ENCODE peak calls at places on chromosomes 12 and 14, in eight cellular contexts. J, C, P, T, S, K, U and W are unnamed samples.

GRCh38 chr12:75672212-75672611 is 160.8 kb upstream of the KRR1 start:
- DNase-seq in U (no peak), C (no peak), J (no peak), K (no peak), T (no peak), P (no peak), S (no peak), W (no peak)

GRCh38 chr14:98172243-98172778 is 1099.7 kb downstream of the BCL11B start:
- DNase-seq in K (no peak), J (no peak), S (no peak), P (no peak), U (no peak), T (no peak), C (no peak), W (no peak)

GRCh38 chr12:88361493-88361892 is 218.8 kb downstream of the KITLG start:
- DNase-seq in J (no peak), S (no peak), T (no peak), P (no peak), C (no peak), U (no peak), K (no peak), W (no peak)

GRCh38 chr14:68639518-68640292 is 153.2 kb downstream of the ZFP36L1 start:
- DNase-seq in C (no peak), T (no peak), S (no peak), U (no peak), P (peak; percentile 12), J (no peak), K (no peak), W (no peak)

GRCh38 chr12:81992461-81992860 is 233.3 kb upstream of the PPFIA2 start:
- DNase-seq in S (peak; percentile 21), J (peak; percentile 7), K (no peak), T (peak; percentile 31), C (peak; percentile 41), U (no peak), P (no peak), W (no peak)

GRCh38 chr14:71061458-71061857 is 154.2 kb downstream of the PCNX1 start:
- DNase-seq in C (no peak), P (no peak), S (no peak), K (no peak), J (no peak), T (peak; percentile 17), U (no peak), W (no peak)

GRCh38 chr12:57104292-57104910 is 6.8 kb downstream of the STAT6 start:
- DNase-seq in P (no peak), J (no peak), T (no peak), C (no peak), S (no peak), K (no peak), U (no peak), W (no peak)

GRCh38 chr14:77965919-77966435 is 166.1 kb downstream of the ADCK1 start:
- DNase-seq in S (no peak), T (peak; percentile 57), C (no peak), U (no peak), K (no peak), J (no peak), P (no peak), W (no peak)

GRCh38 chr12:108955225-108955835 is 65.5 kb downstream of the SVOP start:
- DNase-seq in U (peak; percentile 34), S (no peak), J (no peak), C (no peak), P (no peak), T (peak; percentile 43), K (no peak), W (no peak)

GRCh38 chr12:46360370-46360769 is 12.2 kb downstream of the SLC38A2 start:
- DNase-seq in S (no peak), K (no peak), P (no peak), C (no peak), U (no peak), J (no peak), T (no peak), W (no peak)

GRCh38 chr14:84804498-84805294 is 725.2 kb upstream of the FLRT2 start:
- DNase-seq in S (no peak), T (no peak), K (no peak), C (no peak), P (no peak), J (no peak), U (no peak), W (no peak)

GRCh38 chr14:94570002-94570400 is 8.8 kb downstream of the SERPINA4 start:
- DNase-seq in K (no peak), U (no peak), C (no peak), P (no peak), T (no peak), J (no peak), S (no peak), W (no peak)

GRCh38 chr12:42085596-42085995 is 59.1 kb downstream of the GXYLT1 start:
- DNase-seq in C (no peak), P (no peak), S (no peak), T (no peak), U (no peak), J (no peak), K (no peak), W (no peak)

GRCh38 chr14:104356738-104357688 is 218.6 kb downstream of the KIF26A start:
- DNase-seq in J (no peak), S (no peak), K (no peak), T (no peak), C (no peak), P (no peak), U (no peak), W (peak; percentile 0)

GRCh38 chr12:27868165-27868564 is 88.1 kb upstream of the MANSC4 start:
- DNase-seq in K (no peak), C (no peak), P (no peak), S (no peak), U (no peak), T (peak; percentile 94), J (no peak), W (no peak)

GRCh38 chr12:9404031-9404430 is 195.8 kb upstream of the PZP start:
- DNase-seq in C (no peak), P (no peak), J (no peak), T (no peak), U (no peak), S (no peak), K (no peak), W (no peak)

GRCh38 chr14:93132472-93133065 is 16.8 kb upstream of the ITPK1 start:
- DNase-seq in S (no peak), J (no peak), U (no peak), K (no peak), P (peak; percentile 53), T (peak; percentile 53), C (no peak), W (peak; percentile 23)

GRCh38 chr14:26528415-26529182 is 69.2 kb downstream of the NOVA1 start:
- DNase-seq in U (peak; percentile 63), J (peak; percentile 22), K (peak; percentile 62), C (no peak), S (no peak), P (peak; percentile 20), T (peak; percentile 86), W (no peak)

GRCh38 chr12:71746983-71747611 is 7.6 kb upstream of the RAB21 start:
- DNase-seq in T (peak; percentile 80), J (peak; percentile 46), P (peak; percentile 51), U (no peak), K (peak; percentile 21), S (peak; percentile 49), C (peak; percentile 64), W (peak; percentile 62)

GRCh38 chr12:90229771-90230170 is 521.1 kb upstream of the ATP2B1 start:
- DNase-seq in J (no peak), U (no peak), C (no peak), K (no peak), S (no peak), T (peak; percentile 19), P (no peak), W (no peak)

GRCh38 chr12:3185260-3185870 is 108.2 kb downstream of the TSPAN9 start:
- DNase-seq in S (no peak), P (no peak), C (no peak), J (no peak), T (no peak), U (no peak), K (no peak), W (no peak)

GRCh38 chr12:100955139-100955538 is 160.6 kb downstream of the ANO4 start:
- DNase-seq in S (no peak), K (no peak), U (no peak), C (no peak), J (no peak), P (no peak), T (peak; percentile 72), W (no peak)

GRCh38 chr14:104678346-104678745 is 11.1 kb upstream of the INF2 start:
- DNase-seq in S (no peak), C (no peak), K (peak; percentile 59), P (peak; percentile 35), T (peak; percentile 43), J (no peak), U (peak; percentile 48), W (no peak)

DNA sequence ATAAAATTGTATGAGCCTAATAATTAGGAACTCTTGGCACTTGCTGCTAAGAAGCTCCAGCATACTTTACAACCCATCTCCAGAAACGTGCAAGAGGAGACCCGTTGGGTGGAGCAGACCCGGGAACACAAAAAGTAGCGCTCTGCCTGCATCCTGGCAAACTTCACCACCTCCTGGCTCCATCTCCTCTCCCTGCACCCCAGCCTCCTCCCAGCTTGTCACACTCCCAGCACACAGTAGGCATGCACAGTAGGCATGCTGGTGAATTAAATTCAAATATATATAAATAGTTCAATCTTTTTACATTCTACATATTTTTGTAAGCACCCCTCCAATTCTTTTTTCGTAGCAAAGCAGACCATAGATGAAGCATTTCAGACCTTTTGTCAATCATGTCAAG is 1.2 kb downstream of the VSIG10 start:
- DNase-seq in J (no peak), K (no peak), C (no peak), S (no peak), U (no peak), P (no peak), T (no peak), W (no peak)
- H3K4me3 ChIP-seq in J (peak overlapping the region; percentile 77), K (peak overlapping the region; percentile 78), C (no peak overlapping the region), S (peak overlapping the region; percentile 79), U (peak overlapping the region; percentile 87), P (peak overlapping the region; percentile 95), T (peak overlapping the region; percentile 66), W (no peak overlapping the region)

DNA sequence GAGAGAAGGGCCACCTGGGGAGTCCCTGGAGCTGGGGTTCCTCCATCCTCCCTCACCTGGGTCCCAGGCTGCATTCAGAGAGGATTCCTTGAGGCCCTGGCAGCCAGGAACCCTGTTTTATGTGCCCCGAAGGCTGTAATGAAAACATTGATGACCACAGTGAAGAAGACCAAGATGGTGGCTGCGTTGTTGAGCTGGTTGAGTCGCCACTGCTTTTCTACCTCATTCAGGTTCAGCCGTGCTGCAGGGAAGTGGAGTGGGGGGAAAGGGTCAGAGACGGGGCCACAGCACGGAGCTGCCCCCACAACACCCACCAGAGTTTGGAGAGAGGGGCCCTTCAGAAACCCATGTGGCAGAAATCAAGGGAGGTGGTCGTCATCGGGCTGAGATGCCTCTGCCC is 98.1 kb downstream of the NINJ2 start:
- DNase-seq in K (no peak), S (no peak), T (no peak), P (no peak), U (no peak), C (no peak), J (no peak), W (no peak)
- H3K4me1 ChIP-seq in K (no peaks in the 10 kb centered on the region), S (no peaks in the 10 kb centered on the region), T (no peaks in the 10 kb centered on the region), P (no peaks in the 10 kb centered on the region), U (no peaks in the 10 kb centered on the region), C (peaks cover 73% of the 10 kb centered on the region), J (no peaks in the 10 kb centered on the region), W (peaks cover 80% of the 10 kb centered on the region)

GRCh38 chr12:132556216-132556615 is 54.2 kb downstream of the LRCOL1 start:
- DNase-seq in U (no peak), T (no peak), S (no peak), P (no peak), K (no peak), C (no peak), J (no peak), W (no peak)
- H3K27me3 ChIP-seq in U (no peaks in the 10 kb centered on the region), T (no peaks in the 10 kb centered on the region), S (no peaks in the 10 kb centered on the region), P (no peaks in the 10 kb centered on the region), K (no peaks in the 10 kb centered on the region), C (no peaks in the 10 kb centered on the region), J (peaks cover 3% of the 10 kb centered on the region), W (no peaks in the 10 kb centered on the region)

GRCh38 chr12:80935076-80935475 is 2.7 kb downstream of the LIN7A start:
- DNase-seq in T (no peak), K (no peak), S (no peak), U (no peak), J (no peak), P (no peak), C (no peak), W (no peak)
- H3K4me3 ChIP-seq in T (no peak overlapping the region), K (peak overlapping the region; percentile 77), S (no peak overlapping the region), U (no peak overlapping the region), J (no peak overlapping the region), P (no peak overlapping the region), C (no peak overlapping the region), W (no peak overlapping the region)